ENCODE peak calls at places on chromosomes 4 and X, in nine cellular contexts. K, T, A, L, Q, X, V, W and F are unnamed samples.

GRCh38 chr4:15197005-15197404 is 194.7 kb downstream of the CPEB2 start:
- DNase-seq in K (peak; percentile 36), L (peak; percentile 64), W (peak; percentile 46), Q (no peak), A (peak; percentile 65), V (peak; percentile 56), X (no peak), T (no peak), F (peak; percentile 24)

GRCh38 chr4:145289403-145290076 is 109.2 kb upstream of the OTUD4 start:
- DNase-seq in Q (no peak), T (no peak), L (peak; percentile 61), X (no peak), A (peak; percentile 79), V (no peak), K (no peak), W (peak; percentile 44), F (no peak)

GRCh38 chr4:57282556-57283310 is 172.5 kb upstream of the IGFBP7 start:
- DNase-seq in X (no peak), T (no peak), V (no peak), W (no peak), A (no peak), Q (no peak), K (no peak), L (no peak), F (no peak)

GRCh38 chrX:23503835-23504539 is 163.3 kb upstream of the PRDX4 start:
- DNase-seq in Q (peak; percentile 39), V (no peak), T (peak; percentile 71), A (peak; percentile 87), X (no peak), W (peak; percentile 91), L (peak; percentile 6), K (peak; percentile 79), F (peak; percentile 68)

GRCh38 chr4:92455329-92455839 is 151.6 kb downstream of the GRID2 start:
- DNase-seq in L (no peak), A (no peak), T (no peak), W (no peak), K (no peak), X (no peak), Q (no peak), V (no peak), F (no peak)

GRCh38 chr4:10129196-10130185 is 12.9 kb upstream of the WDR1 start:
- DNase-seq in T (no peak), Q (no peak), L (no peak), V (no peak), A (peak; percentile 42), K (no peak), X (no peak), W (no peak), F (no peak)

GRCh38 chr4:143514432-143514831 is 930 bp downstream of the SMARCA5 start:
- DNase-seq in V (peak; percentile 56), Q (peak; percentile 17), K (peak; percentile 55), T (peak; percentile 51), X (peak; percentile 35), L (peak; percentile 78), W (peak; percentile 9), A (peak; percentile 48), F (peak; percentile 78)

GRCh38 chrX:71911023-71911730 is 532 bp downstream of the NHSL2 start:
- DNase-seq in Q (no peak), T (no peak), L (peak; percentile 45), V (peak; percentile 4), K (peak; percentile 13), X (peak; percentile 25), W (no peak), A (no peak), F (peak; percentile 84)

GRCh38 chr4:82852751-82853053 is 38.3 kb downstream of the SEC31A start:
- DNase-seq in Q (no peak), V (peak; percentile 39), L (no peak), X (no peak), A (no peak), T (no peak), K (no peak), W (no peak), F (peak; percentile 16)

GRCh38 chr4:186723207-186724047 is at the start of gene FAT1:
- DNase-seq in A (peak; percentile 72), K (peak; percentile 78), W (no peak), L (peak; percentile 95), Q (no peak), V (peak; percentile 74), T (peak; percentile 62), X (no peak), F (no peak)

GRCh38 chr4:89166971-89167475 is 55.7 kb downstream of the TIGD2 start:
- DNase-seq in W (peak; percentile 94), K (no peak), X (no peak), L (no peak), Q (peak; percentile 11), A (no peak), T (no peak), V (peak; percentile 64), F (no peak)

GRCh38 chr4:44738615-44739014 is 12.3 kb upstream of the GNPDA2 start:
- DNase-seq in X (no peak), V (peak; percentile 18), K (no peak), Q (no peak), W (peak; percentile 14), L (no peak), T (no peak), A (peak; percentile 18), F (peak; percentile 57)

GRCh38 chrX:153387345-153387744 is 13.8 kb downstream of the PNMA6E start:
- DNase-seq in L (no peak), W (no peak), Q (no peak), A (no peak), V (no peak), X (no peak), T (no peak), K (no peak), F (no peak)

GRCh38 chr4:24266951-24267577 is 317.3 kb downstream of the DHX15 start:
- DNase-seq in A (peak; percentile 35), T (no peak), V (no peak), W (peak; percentile 93), L (no peak), Q (no peak), X (no peak), K (peak; percentile 3), F (no peak)

GRCh38 chr4:110823251-110823650 is 200.4 kb upstream of the PITX2 start:
- DNase-seq in K (peak; percentile 46), Q (no peak), A (peak; percentile 89), X (no peak), T (no peak), L (no peak), V (no peak), W (no peak), F (no peak)

GRCh38 chr4:41070516-41071281 is 143.6 kb downstream of the APBB2 start:
- DNase-seq in L (peak; percentile 51), T (no peak), V (no peak), X (no peak), W (peak; percentile 68), K (peak; percentile 40), Q (no peak), A (no peak), F (no peak)

GRCh38 chr4:87012265-87012953 is 77.6 kb downstream of the AFF1 start:
- DNase-seq in W (peak; percentile 80), K (no peak), A (no peak), V (no peak), T (peak; percentile 72), X (no peak), L (no peak), Q (no peak), F (no peak)

GRCh38 chr4:25892796-25893195 is 21.2 kb upstream of the SMIM20 start:
- DNase-seq in V (no peak), T (no peak), X (no peak), A (no peak), W (no peak), K (no peak), Q (no peak), L (no peak), F (no peak)

GRCh38 chrX:71609095-71609750 is 9.1 kb downstream of the CXCR3 start:
- DNase-seq in K (no peak), T (no peak), A (no peak), V (no peak), Q (no peak), X (peak; percentile 27), W (no peak), L (no peak), F (no peak)

GRCh38 chr4:70654605-70655011 is 11.7 kb downstream of the JCHAIN start:
- DNase-seq in K (no peak), X (no peak), T (no peak), V (no peak), W (no peak), A (no peak), L (no peak), Q (no peak), F (no peak)

GRCh38 chr4:1499465-1499864 is 93.2 kb upstream of the NKX1-1 start:
- DNase-seq in L (no peak), W (no peak), Q (no peak), T (no peak), V (no peak), A (no peak), X (no peak), K (no peak), F (no peak)

GRCh38 chrX:152845618-152846240 is 14.9 kb downstream of the NSDHL start:
- DNase-seq in T (no peak), Q (no peak), L (no peak), X (no peak), V (no peak), K (no peak), A (no peak), W (no peak), F (peak; percentile 11)

GRCh38 chrX:48945517-48946348 is 11.7 kb downstream of the OTUD5 start:
- DNase-seq in V (peak; percentile 69), W (peak; percentile 23), X (peak; percentile 61), K (peak; percentile 38), L (peak; percentile 73), Q (no peak), A (peak; percentile 51), T (peak; percentile 42), F (peak; percentile 82)

GRCh38 chr4:39699676-39700409 is 1.9 kb downstream of the UBE2K start:
- DNase-seq in V (peak; percentile 70), W (peak; percentile 65), K (peak; percentile 40), A (peak; percentile 71), L (peak; percentile 43), Q (no peak), T (no peak), X (no peak), F (no peak)

GRCh38 chrX:24117288-24117687 is 32.2 kb upstream of the ZFX start:
- DNase-seq in W (peak; percentile 35), V (peak; percentile 70), A (peak; percentile 84), T (no peak), X (no peak), Q (no peak), L (peak; percentile 79), K (peak; percentile 60), F (no peak)

GRCh38 chr4:7705602-7706001 is 234.1 kb downstream of the AFAP1 start:
- DNase-seq in A (no peak), X (no peak), W (no peak), L (no peak), T (no peak), V (peak; percentile 13), K (no peak), Q (no peak), F (no peak)

GRCh38 chr4:2843909-2844584 is 403 bp downstream of the ADD1 start:
- DNase-seq in K (peak; percentile 39), W (no peak), L (peak; percentile 65), X (peak; percentile 42), Q (no peak), A (no peak), V (peak; percentile 75), T (peak; percentile 72), F (peak; percentile 39)

GRCh38 chr4:6910340-6910959 is 824 bp downstream of the TBC1D14 start:
- DNase-seq in L (peak; percentile 10), W (no peak), T (no peak), X (no peak), Q (no peak), V (no peak), A (no peak), K (no peak), F (peak; percentile 22)

GRCh38 chr4:37584087-37584486 is 102.1 kb downstream of the RELL1 start:
- DNase-seq in V (no peak), K (no peak), Q (no peak), X (no peak), T (peak; percentile 76), L (no peak), W (peak; percentile 38), A (no peak), F (no peak)

GRCh38 chrX:13855689-13856425 is 39.0 kb upstream of the GPM6B start:
- DNase-seq in W (no peak), T (no peak), L (peak; percentile 9), Q (no peak), K (no peak), A (peak; percentile 64), X (no peak), V (no peak), F (no peak)

GRCh38 chr4:163343604-163344146 is at the start of gene NPY5R:
- DNase-seq in V (no peak), X (no peak), A (no peak), T (no peak), L (no peak), Q (no peak), K (no peak), W (no peak), F (peak; percentile 33)